ENCODE peak calls at places on chromosomes 2 and 18, in five cellular contexts. Z, B, V, Y and U are unnamed samples.
A peak's percentile ranks its signal among the peaks of the same experiment; 100 is the strongest.

GRCh38 chr2:75047907-75048625 is 89.6 kb downstream of the POLE4 start:
- DNase-seq in Z (peak; percentile 64), V (no peak), Y (no peak), B (no peak), U (no peak)

GRCh38 chr2:240369725-240370585 is 65.5 kb upstream of the GPC1 start:
- DNase-seq in V (no peak), Z (peak; percentile 44), Y (no peak), B (no peak), U (peak; percentile 47)

GRCh38 chr2:226837787-226838603 is 2.1 kb downstream of the RHBDD1 start:
- DNase-seq in V (no peak), Y (peak; percentile 37), Z (no peak), B (no peak), U (no peak)

GRCh38 chr2:32452338-32453064 is 95.7 kb downstream of the BIRC6 start:
- DNase-seq in V (no peak), Y (no peak), B (no peak), Z (no peak), U (no peak)

GRCh38 chr18:48892146-48892855 is 58.5 kb downstream of the SMAD7 start:
- DNase-seq in V (no peak), Z (no peak), Y (no peak), B (no peak), U (no peak)

GRCh38 chr18:58416014-58416703 is 212.7 kb downstream of the ALPK2 start:
- DNase-seq in Y (no peak), Z (no peak), B (no peak), V (no peak), U (no peak)

GRCh38 chr2:233247744-233248143 is 3.7 kb upstream of the ATG16L1 start:
- DNase-seq in Z (no peak), V (no peak), B (peak; percentile 28), Y (no peak), U (no peak)

GRCh38 chr18:27581261-27581904 is 396.3 kb upstream of the CHST9 start:
- DNase-seq in Y (no peak), Z (no peak), V (no peak), B (no peak), U (no peak)

GRCh38 chr18:64678048-64678447 is 529.2 kb upstream of the LINC00305 start:
- DNase-seq in B (no peak), V (no peak), Z (no peak), Y (peak; percentile 32), U (no peak)

GRCh38 chr2:146814971-146815370 is 1029.9 kb upstream of the ACVR2A start:
- DNase-seq in Z (no peak), B (no peak), Y (no peak), V (no peak), U (no peak)

GRCh38 chr2:200351815-200352214 is 45.3 kb downstream of the SPATS2L start:
- DNase-seq in B (no peak), Z (no peak), Y (no peak), V (no peak), U (no peak)

GRCh38 chr2:45895477-45895876 is 244.0 kb downstream of the PRKCE start:
- DNase-seq in Z (peak; percentile 60), B (no peak), V (no peak), Y (no peak), U (no peak)

GRCh38 chr2:54429811-54430600 is 26.1 kb upstream of the SPTBN1 start:
- DNase-seq in V (no peak), B (no peak), Y (no peak), Z (no peak), U (no peak)

GRCh38 chr2:172097557-172098131 is 5.1 kb downstream of the DLX2 start:
- DNase-seq in B (no peak), V (no peak), Z (no peak), Y (no peak), U (no peak)

GRCh38 chr2:129936334-129936934 is 43.0 kb upstream of the RAB6C start:
- DNase-seq in B (peak; percentile 6), V (peak; percentile 67), Z (no peak), Y (no peak), U (no peak)